ENCODE peak calls at places on chromosomes 5 and 9, in five cellular contexts. One of them, this sample, is unnamed.
A peak's percentile ranks its signal among the peaks of the same experiment; 100 is the strongest.

GRCh38 chr9:98708933-98709911 is at the start of gene GABBR2:
- DNase-seq in upper lobe of right lung: no peak
- DNase-seq in CD8-positive, alpha-beta T cell: no peak
- DNase-seq in IMR-90: peak; percentile 4
- DNase-seq in spleen: no peak
- DNase-seq in this sample: no peak

GRCh38 chr5:113269023-113269997 is 165.5 kb downstream of the TSSK1B start:
- DNase-seq in upper lobe of right lung: no peak
- DNase-seq in IMR-90: no peak
- DNase-seq in CD8-positive, alpha-beta T cell: no peak
- DNase-seq in spleen: no peak
- DNase-seq in this sample: no peak

GRCh38 chr5:11390369-11390768 is 513.9 kb downstream of the CTNND2 start:
- DNase-seq in IMR-90: no peak
- DNase-seq in upper lobe of right lung: no peak
- DNase-seq in spleen: no peak
- DNase-seq in CD8-positive, alpha-beta T cell: no peak
- DNase-seq in this sample: no peak

GRCh38 chr9:20714442-20715415 is 30.7 kb downstream of the FOCAD start:
- DNase-seq in spleen: no peak
- DNase-seq in IMR-90: no peak
- DNase-seq in upper lobe of right lung: no peak
- DNase-seq in CD8-positive, alpha-beta T cell: no peak
- DNase-seq in this sample: no peak

GRCh38 chr9:14061921-14062320 is 252.0 kb downstream of the NFIB start:
- DNase-seq in CD8-positive, alpha-beta T cell: no peak
- DNase-seq in spleen: no peak
- DNase-seq in upper lobe of right lung: no peak
- DNase-seq in IMR-90: no peak
- DNase-seq in this sample: no peak

GRCh38 chr5:72505026-72505425 is 2.2 kb downstream of the ZNF366 start:
- DNase-seq in IMR-90: no peak
- DNase-seq in spleen: no peak
- DNase-seq in upper lobe of right lung: no peak
- DNase-seq in CD8-positive, alpha-beta T cell: no peak
- DNase-seq in this sample: no peak

GRCh38 chr5:2697041-2697440 is 54.4 kb downstream of the IRX2 start:
- DNase-seq in spleen: no peak
- DNase-seq in CD8-positive, alpha-beta T cell: no peak
- DNase-seq in upper lobe of right lung: no peak
- DNase-seq in IMR-90: no peak
- DNase-seq in this sample: no peak

GRCh38 chr9:131982683-131983239 is 96.9 kb downstream of the MED27 start:
- DNase-seq in CD8-positive, alpha-beta T cell: no peak
- DNase-seq in upper lobe of right lung: no peak
- DNase-seq in IMR-90: peak; percentile 36
- DNase-seq in spleen: no peak
- DNase-seq in this sample: no peak

GRCh38 chr9:91315191-91315590 is 46.5 kb downstream of the AUH start:
- DNase-seq in upper lobe of right lung: no peak
- DNase-seq in IMR-90: no peak
- DNase-seq in spleen: no peak
- DNase-seq in CD8-positive, alpha-beta T cell: no peak
- DNase-seq in this sample: no peak

GRCh38 chr9:137311171-137311970 is 9.3 kb upstream of the NRARP start:
- DNase-seq in spleen: peak; percentile 73
- DNase-seq in upper lobe of right lung: peak; percentile 78
- DNase-seq in IMR-90: peak; percentile 33
- DNase-seq in CD8-positive, alpha-beta T cell: no peak
- DNase-seq in this sample: no peak

GRCh38 chr5:142298789-142299188 is 26.0 kb downstream of the SPRY4 start:
- DNase-seq in spleen: no peak
- DNase-seq in CD8-positive, alpha-beta T cell: no peak
- DNase-seq in IMR-90: no peak
- DNase-seq in upper lobe of right lung: no peak
- DNase-seq in this sample: no peak

GRCh38 chr9:133456409-133456808 is 3.4 kb upstream of the CACFD1 start:
- DNase-seq in upper lobe of right lung: no peak
- DNase-seq in IMR-90: no peak
- DNase-seq in CD8-positive, alpha-beta T cell: no peak
- DNase-seq in spleen: no peak
- DNase-seq in this sample: no peak

GRCh38 chr5:91556-92263 is at the start of gene PLEKHG4B:
- DNase-seq in IMR-90: no peak
- DNase-seq in upper lobe of right lung: no peak
- DNase-seq in CD8-positive, alpha-beta T cell: no peak
- DNase-seq in spleen: peak; percentile 66
- DNase-seq in this sample: no peak

GRCh38 chr5:95241-95980 is 3.4 kb downstream of the PLEKHG4B start:
- DNase-seq in spleen: no peak
- DNase-seq in CD8-positive, alpha-beta T cell: no peak
- DNase-seq in IMR-90: no peak
- DNase-seq in upper lobe of right lung: no peak
- DNase-seq in this sample: no peak

GRCh38 chr5:92391-93220 is 638 bp downstream of the PLEKHG4B start:
- DNase-seq in IMR-90: no peak
- DNase-seq in upper lobe of right lung: no peak
- DNase-seq in spleen: no peak
- DNase-seq in CD8-positive, alpha-beta T cell: no peak
- DNase-seq in this sample: peak; percentile 4

GRCh38 chr5:94113-94892 is 2.3 kb downstream of the PLEKHG4B start:
- DNase-seq in upper lobe of right lung: no peak
- DNase-seq in CD8-positive, alpha-beta T cell: no peak
- DNase-seq in spleen: no peak
- DNase-seq in IMR-90: no peak
- DNase-seq in this sample: no peak

DNA sequence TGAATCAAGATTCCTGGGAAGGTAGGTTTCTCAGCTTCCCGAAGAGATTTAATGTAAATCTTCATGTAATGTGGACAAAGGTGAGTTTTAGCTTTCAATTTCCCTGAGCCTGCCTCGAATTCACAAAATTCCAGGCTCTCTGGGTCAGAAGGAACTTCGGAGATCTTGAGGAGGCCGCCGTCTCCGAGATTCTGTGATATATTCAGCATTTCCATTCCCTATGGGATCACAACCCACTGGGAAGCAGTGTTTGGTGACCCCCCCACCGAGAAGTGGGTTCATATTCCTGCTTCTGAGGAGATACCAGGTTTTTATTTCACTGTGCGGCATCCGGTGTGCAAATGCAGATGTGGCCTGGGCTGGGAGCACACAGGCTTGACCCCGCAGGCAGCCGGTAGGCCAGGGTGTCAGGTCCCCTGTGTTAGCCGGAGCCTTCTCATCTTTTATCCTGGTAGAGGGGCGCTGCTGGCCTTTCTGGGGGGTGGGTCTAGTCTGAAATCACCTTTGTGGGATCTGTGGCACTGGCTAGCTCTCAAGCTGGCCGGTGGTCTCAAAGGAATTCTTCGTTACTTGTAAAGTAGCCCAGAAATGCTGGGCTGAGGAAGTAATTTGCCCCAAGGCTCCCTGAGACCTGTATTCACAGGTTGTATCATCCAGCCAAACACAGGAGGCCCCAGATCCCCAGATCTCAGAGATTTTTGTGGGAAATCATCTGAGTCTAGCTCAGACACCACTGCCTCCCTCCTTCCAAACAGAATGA is 1.4 kb downstream of the PLEKHG4B start:
- DNase-seq in IMR-90: no peak
- DNase-seq in upper lobe of right lung: no peak
- DNase-seq in spleen: no peak
- DNase-seq in CD8-positive, alpha-beta T cell: no peak
- DNase-seq in this sample: no peak
- H3K4me3 ChIP-seq in IMR-90: no peak overlapping the region
- H3K4me3 ChIP-seq in upper lobe of right lung: no peak overlapping the region
- H3K4me3 ChIP-seq in spleen: no peak overlapping the region
- H3K4me3 ChIP-seq in CD8-positive, alpha-beta T cell: no peak overlapping the region
- H3K4me3 ChIP-seq in this sample: no peak overlapping the region

DNA sequence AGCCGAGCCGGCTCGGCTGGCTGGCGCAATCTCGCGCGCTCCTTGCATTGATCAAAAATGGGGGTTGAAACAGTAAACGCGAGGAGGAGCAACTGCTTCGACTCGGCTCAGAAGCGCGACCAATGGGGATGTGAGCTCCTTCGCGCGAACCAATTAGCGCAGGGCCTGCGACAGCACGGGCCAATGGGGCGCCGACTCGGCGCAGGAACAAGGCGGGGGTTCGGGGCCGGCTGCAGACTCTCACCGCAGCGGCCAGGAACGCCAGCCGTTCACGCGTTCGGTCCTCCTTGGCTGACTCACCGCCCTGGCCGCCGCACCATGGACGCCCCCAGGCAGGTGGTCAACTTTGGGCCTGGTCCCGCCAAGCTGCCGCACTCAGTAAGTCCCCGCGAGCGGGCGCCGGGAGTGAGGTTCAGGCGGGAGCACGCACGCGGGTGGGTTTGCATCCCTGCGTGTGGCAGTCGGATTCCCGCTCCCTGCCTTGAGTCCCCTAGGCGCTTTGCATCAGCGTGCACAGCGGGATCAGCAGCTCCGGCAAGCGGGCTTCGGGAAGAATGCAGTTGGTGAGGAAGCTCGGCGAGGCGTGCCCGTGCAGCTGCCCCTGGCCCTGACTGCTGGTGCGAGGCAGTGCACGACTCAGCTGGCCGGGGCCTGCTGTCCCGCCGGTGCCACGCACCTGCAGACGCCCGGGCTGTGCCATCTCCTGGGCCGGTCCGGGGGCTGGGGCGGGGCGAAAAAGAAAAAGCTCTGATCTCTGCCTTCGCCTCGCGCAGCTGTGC is at the start of gene PSAT1:
- DNase-seq in upper lobe of right lung: peak; percentile 91
- DNase-seq in IMR-90: peak; percentile 98
- DNase-seq in spleen: peak; percentile 93
- DNase-seq in CD8-positive, alpha-beta T cell: peak; percentile 81
- DNase-seq in this sample: peak; percentile 98
- TF ChIP-seq CTCF in upper lobe of right lung: no peak
- TF ChIP-seq CTCF in IMR-90: peak; percentile 3
- TF ChIP-seq CTCF in spleen: no peak
- TF ChIP-seq CTCF in CD8-positive, alpha-beta T cell: no peak
- TF ChIP-seq CTCF in this sample: no peak

DNA sequence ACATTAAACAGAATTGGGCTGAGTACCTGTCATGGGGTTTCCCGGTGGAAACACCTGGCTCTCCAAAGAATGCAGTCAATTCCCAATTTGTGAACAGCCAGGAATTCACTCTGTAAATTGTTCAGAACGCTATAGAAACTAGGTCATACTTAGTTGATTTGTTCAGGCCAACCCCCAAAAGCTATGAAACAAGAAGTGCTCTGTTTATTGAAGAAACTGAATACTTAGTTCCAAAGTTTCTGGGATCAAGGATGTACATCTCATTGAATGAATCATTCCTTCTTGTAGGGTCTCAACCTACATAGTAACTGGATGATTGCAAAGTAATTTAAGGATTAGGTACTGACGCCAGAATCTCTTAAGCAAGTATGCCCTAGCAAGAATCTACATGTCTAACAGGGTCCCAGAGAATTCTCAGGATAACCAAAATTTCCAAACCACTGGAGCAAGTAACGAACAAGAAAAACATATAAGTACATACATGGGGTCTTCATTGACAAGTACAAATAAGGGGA is 659 bp upstream of the TUSC1 start:
- DNase-seq in upper lobe of right lung: no peak
- DNase-seq in CD8-positive, alpha-beta T cell: no peak
- DNase-seq in IMR-90: peak; percentile 16
- DNase-seq in spleen: no peak
- DNase-seq in this sample: no peak
- H3K4me3 ChIP-seq in upper lobe of right lung: peak overlapping the region; percentile 89
- H3K4me3 ChIP-seq in CD8-positive, alpha-beta T cell: no peak overlapping the region
- H3K4me3 ChIP-seq in IMR-90: no peak overlapping the region
- H3K4me3 ChIP-seq in spleen: peak overlapping the region; percentile 81
- H3K4me3 ChIP-seq in this sample: peak overlapping the region; percentile 76

GRCh38 chr5:66680227-66680626 is 84.0 kb downstream of the MAST4 start:
- DNase-seq in CD8-positive, alpha-beta T cell: no peak
- DNase-seq in spleen: no peak
- DNase-seq in upper lobe of right lung: no peak
- DNase-seq in IMR-90: no peak
- DNase-seq in this sample: no peak

GRCh38 chr5:66684663-66685062 is 88.5 kb downstream of the MAST4 start:
- DNase-seq in spleen: no peak
- DNase-seq in IMR-90: no peak
- DNase-seq in upper lobe of right lung: no peak
- DNase-seq in CD8-positive, alpha-beta T cell: no peak
- DNase-seq in this sample: no peak

GRCh38 chr5:66675369-66675768 is 79.2 kb downstream of the MAST4 start:
- DNase-seq in IMR-90: no peak
- DNase-seq in spleen: no peak
- DNase-seq in CD8-positive, alpha-beta T cell: no peak
- DNase-seq in upper lobe of right lung: no peak
- DNase-seq in this sample: no peak

DNA sequence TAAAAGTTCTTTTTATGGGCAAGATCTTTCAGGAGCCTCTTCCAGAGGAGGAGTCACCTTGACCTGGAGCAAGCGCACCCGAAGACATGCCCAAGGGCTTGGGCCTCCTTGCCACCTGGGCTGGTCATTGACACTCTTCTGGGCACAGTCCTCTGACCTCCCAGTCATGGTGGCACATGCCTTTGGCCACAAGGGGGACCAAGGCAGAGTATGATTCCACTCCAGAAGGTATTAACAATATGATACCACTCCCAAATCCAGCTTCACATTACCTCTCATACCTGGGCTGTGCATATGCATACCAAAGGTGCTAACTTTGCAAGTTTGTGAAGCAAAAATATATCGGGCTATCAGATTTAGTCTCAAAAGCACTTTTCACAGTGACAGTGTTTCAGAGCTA is 84.6 kb downstream of the MAST4 start:
- DNase-seq in IMR-90: no peak
- DNase-seq in upper lobe of right lung: no peak
- DNase-seq in CD8-positive, alpha-beta T cell: no peak
- DNase-seq in spleen: no peak
- DNase-seq in this sample: no peak
- TF ChIP-seq CTCF in IMR-90: no peak
- TF ChIP-seq CTCF in upper lobe of right lung: peak; percentile 26
- TF ChIP-seq CTCF in CD8-positive, alpha-beta T cell: no peak
- TF ChIP-seq CTCF in spleen: no peak
- TF ChIP-seq CTCF in this sample: peak; percentile 17

GRCh38 chr5:134625559-134625958 is 7.1 kb downstream of the SAR1B start:
- DNase-seq in spleen: no peak
- DNase-seq in upper lobe of right lung: no peak
- DNase-seq in CD8-positive, alpha-beta T cell: no peak
- DNase-seq in IMR-90: no peak
- DNase-seq in this sample: no peak

GRCh38 chr5:134620634-134621033 is 12.0 kb downstream of the SAR1B start:
- DNase-seq in IMR-90: no peak
- DNase-seq in upper lobe of right lung: no peak
- DNase-seq in spleen: no peak
- DNase-seq in CD8-positive, alpha-beta T cell: no peak
- DNase-seq in this sample: no peak

DNA sequence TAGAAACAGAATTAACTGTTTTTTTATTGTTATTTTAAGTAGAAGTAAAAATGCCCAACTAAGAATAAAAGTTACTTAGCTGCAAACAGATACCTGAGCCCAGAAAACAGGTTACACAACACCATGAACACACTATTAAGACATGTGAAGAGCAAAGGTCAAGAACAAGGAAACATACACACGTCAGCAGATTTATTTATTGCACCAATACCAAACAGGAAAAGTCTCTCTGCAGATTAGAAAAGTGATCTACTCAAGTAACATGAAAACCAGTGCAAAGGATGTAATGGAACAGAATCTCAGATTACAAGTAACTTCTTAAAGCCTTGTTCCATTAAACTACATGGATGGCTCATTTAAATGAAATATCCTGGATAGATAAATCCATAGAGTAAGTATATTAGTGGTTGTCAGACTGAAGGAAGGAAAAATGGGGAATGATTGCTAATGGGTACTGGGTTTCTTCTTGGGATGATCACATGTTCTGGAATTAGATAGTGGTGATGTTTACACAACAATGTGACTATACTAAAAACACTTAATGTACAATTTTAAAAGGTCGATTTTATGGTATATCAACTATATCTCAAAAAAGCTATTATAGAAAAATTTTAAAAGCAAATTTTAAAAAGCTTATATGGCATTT is 6.1 kb downstream of the SAR1B start:
- DNase-seq in CD8-positive, alpha-beta T cell: no peak
- DNase-seq in upper lobe of right lung: no peak
- DNase-seq in spleen: no peak
- DNase-seq in IMR-90: peak; percentile 63
- DNase-seq in this sample: peak; percentile 25
- H3K4me3 ChIP-seq in CD8-positive, alpha-beta T cell: no peak overlapping the region
- H3K4me3 ChIP-seq in upper lobe of right lung: no peak overlapping the region
- H3K4me3 ChIP-seq in spleen: no peak overlapping the region
- H3K4me3 ChIP-seq in IMR-90: no peak overlapping the region
- H3K4me3 ChIP-seq in this sample: no peak overlapping the region

This sample was measured in fibroblast of the aortic adventitia.